ENCODE peak calls at places on chromosome 17, in four cellular contexts. I, M, E and S are unnamed samples.

GRCh38 chr17:38322156-38322779 is 21.5 kb downstream of the GPR179 start:
- DNase-seq in E (peak), I (peak), M (peak), S (peak)

GRCh38 chr17:69058165-69058564 is 2.6 kb downstream of the ABCA9 start:
- DNase-seq in M (no peak), E (no peak), I (peak), S (peak)

GRCh38 chr17:7716901-7717755 is at the start of gene DNAH2:
- DNase-seq in I (peak), E (peak), M (peak), S (peak)

GRCh38 chr17:46770818-46771600 is 47.5 kb downstream of the WNT3 start:
- DNase-seq in E (peak), I (peak), M (peak), S (peak)

GRCh38 chr17:78960945-78961344 is 18.8 kb downstream of the LGALS3BP start:
- DNase-seq in E (no peak), I (no peak), M (no peak), S (no peak)

GRCh38 chr17:71302721-71303549 is 817.9 kb upstream of the SOX9 start:
- DNase-seq in E (no peak), I (peak), M (no peak), S (no peak)

GRCh38 chr17:560379-560935 is 154.2 kb downstream of the VPS53 start:
- DNase-seq in M (peak), I (no peak), E (no peak), S (no peak)

GRCh38 chr17:72656114-72656763 is 436.2 kb downstream of the SLC39A11 start:
- DNase-seq in I (no peak), M (no peak), E (no peak), S (no peak)

GRCh38 chr17:4944163-4944553 is 4.1 kb downstream of the RNF167 start:
- DNase-seq in M (no peak), I (peak), E (no peak), S (peak)

GRCh38 chr17:17125136-17126084 is 80.7 kb downstream of the PLD6 start:
- DNase-seq in E (no peak), M (no peak), I (no peak), S (no peak)

GRCh38 chr17:67359960-67360817 is 6.2 kb downstream of the PSMD12 start:
- DNase-seq in I (peak), M (peak), E (no peak), S (no peak)

GRCh38 chr17:81833921-81834830 is 674 bp downstream of the PPP1R27 start:
- DNase-seq in M (no peak), I (no peak), E (no peak), S (no peak)

GRCh38 chr17:21275047-21275578 is 9.4 kb upstream of the MAP2K3 start:
- DNase-seq in I (no peak), M (no peak), E (no peak), S (no peak)

GRCh38 chr17:19940722-19941464 is 36.7 kb downstream of the AKAP10 start:
- DNase-seq in E (no peak), M (peak), I (peak), S (no peak)

GRCh38 chr17:17494499-17495447 is 1.4 kb downstream of the RASD1 start:
- DNase-seq in I (peak), M (peak), E (peak), S (peak)

GRCh38 chr17:1629647-1630310 is 1.1 kb upstream of the SLC43A2 start:
- DNase-seq in E (peak), M (peak), I (peak), S (peak)

DNA sequence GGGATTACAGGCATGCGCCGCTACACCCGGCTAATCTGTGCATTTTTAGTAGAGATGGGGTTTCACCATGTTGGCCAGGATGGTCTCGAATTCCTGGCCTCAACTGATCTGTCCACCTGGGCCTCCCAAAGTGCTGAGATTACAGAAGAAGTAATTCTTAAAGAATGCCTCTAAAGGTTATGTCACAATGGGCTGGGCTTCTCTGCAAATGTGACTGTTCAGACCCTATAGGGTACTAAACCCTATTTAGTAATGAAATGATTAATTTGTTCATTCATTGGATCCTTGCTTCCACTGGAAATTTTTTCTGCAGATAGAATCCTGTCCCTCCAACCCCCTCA is 108.8 kb upstream of the CORO6 start:
- DNase-seq in I (no peak), E (no peak), M (no peak), S (no peak)
- H2AK5ac ChIP-seq in I (no peak), E (no peak), M (no peak), S (no peak)

DNA sequence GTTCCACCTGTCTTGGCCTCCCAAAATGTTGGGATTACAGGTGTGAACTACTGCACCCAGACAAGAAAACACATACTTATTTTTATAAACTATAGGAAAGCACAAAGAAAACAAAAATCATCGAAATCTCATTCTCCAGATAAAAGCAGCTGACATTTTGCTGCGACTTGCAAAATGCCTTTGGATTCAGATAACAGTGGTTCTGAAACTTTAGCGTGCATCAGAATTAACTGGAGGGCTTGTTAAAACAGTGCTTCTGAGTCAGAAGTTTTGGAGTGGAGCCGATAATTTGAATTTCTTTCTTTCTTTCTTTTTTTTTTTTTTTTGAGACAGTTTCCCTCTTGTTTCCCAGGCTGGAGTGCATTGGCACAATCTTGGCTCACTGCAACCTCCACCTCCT is 17.7 kb upstream of the GJD3 start:
- DNase-seq in M (no peak), I (no peak), E (no peak), S (no peak)
- H4K5ac ChIP-seq in M (no peak), I (no peak), E (no peak), S (no peak)

DNA sequence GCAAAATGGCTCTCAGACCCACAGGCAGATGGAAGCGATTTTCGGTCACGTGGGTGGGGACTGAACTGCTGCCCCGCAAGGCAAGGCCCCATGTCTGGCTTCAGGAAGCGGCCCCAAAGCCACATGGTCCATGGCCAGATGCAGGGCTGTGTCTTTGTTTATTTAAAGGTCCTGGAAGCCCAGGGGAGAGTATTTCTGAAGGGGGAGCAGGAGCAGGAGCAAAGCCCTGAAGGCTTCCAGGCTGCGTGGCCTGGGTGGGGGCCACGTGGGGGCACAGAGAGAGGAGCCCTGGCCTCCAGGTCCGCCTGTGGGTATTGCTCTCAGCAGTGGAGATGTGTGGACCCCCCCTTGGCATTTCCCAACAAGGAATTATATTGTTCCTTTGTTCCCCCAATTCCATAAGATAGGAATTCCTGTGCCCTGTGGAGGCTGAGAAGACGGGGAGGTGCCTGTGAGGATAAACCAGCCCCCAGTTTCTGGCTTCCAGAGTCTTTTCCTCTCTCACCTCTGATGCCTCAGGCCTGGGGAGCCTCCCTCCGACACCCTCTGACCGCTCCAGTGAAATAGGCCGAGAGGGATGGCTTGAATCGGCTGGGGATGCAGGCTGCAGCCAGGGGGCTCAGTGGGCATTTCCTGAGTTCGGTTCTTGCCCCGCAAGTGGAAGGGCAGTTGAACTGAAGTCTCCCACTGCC is 339.2 kb downstream of the SEC14L1 start:
- DNase-seq in M (peak), I (peak), E (no peak), S (no peak)
- H2AK5ac ChIP-seq in M (peak), I (peak), E (peak), S (no peak)

GRCh38 chr17:39732586-39732985 is 2.3 kb upstream of the MIEN1 start:
- DNase-seq in I (no peak), M (no peak), E (no peak), S (no peak)
- H4K5ac ChIP-seq in I (no peak), M (no peak), E (no peak), S (no peak)

DNA sequence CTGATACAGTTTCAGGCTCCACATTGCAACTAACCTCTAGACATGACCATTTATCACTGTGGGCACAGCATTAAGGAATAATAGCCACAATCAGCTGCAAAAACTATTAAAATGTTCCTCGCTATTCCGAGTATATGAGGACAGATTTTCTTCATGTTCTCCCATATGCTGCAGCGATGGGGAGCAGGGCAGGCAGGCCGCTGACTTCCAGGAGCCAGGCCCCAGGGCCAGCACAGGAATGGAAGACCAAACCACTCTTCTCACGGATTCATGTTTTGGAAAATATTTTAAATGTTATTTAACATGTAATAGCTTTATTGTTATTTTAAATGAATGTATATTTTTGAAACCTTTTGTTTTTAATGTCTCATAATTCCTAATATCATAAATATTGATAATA is 43.8 kb upstream of the ENDOV start:
- DNase-seq in I (no peak), M (no peak), E (no peak), S (no peak)
- H2AK5ac ChIP-seq in I (no peak), M (no peak), E (no peak), S (no peak)

GRCh38 chr17:50173335-50173941 is 7.6 kb downstream of the SGCA start:
- DNase-seq in I (peak), E (no peak), M (peak), S (peak)
- H4K5ac ChIP-seq in I (peak), E (no peak), M (peak), S (no peak)

GRCh38 chr17:45244725-45245656 is 16.9 kb downstream of the SPATA32 start:
- DNase-seq in I (no peak), E (no peak), M (no peak), S (no peak)
- H2AK5ac ChIP-seq in I (no peak), E (no peak), M (no peak), S (no peak)

GRCh38 chr17:15350777-15351486 is 9.5 kb upstream of the TEKT3 start:
- DNase-seq in M (no peak), E (no peak), I (no peak), S (no peak)
- H4K5ac ChIP-seq in M (no peak), E (no peak), I (no peak), S (no peak)